ENCODE peak calls at places on chromosomes 12 and 14, in four cellular contexts. M is transverse colon, X is ovary, A is AG04450. E is an unnamed sample.

GRCh38 chr14:91957876-91958313 is 10.4 kb upstream of the FBLN5 start:
- DNase-seq in X (no peak), M (no peak), A (no peak), E (no peak)

GRCh38 chr12:127487031-127487430 is 779.9 kb upstream of the TMEM132C start:
- DNase-seq in A (no peak), X (no peak), M (no peak), E (no peak)

GRCh38 chr12:56900583-56900982 is 33.6 kb downstream of the SDR9C7 start:
- DNase-seq in A (no peak), M (no peak), X (no peak), E (no peak)

GRCh38 chr12:128531153-128531552 is 264.2 kb downstream of the TMEM132C start:
- DNase-seq in X (no peak), M (no peak), A (no peak), E (no peak)

GRCh38 chr12:62693291-62694040 is 226.8 kb downstream of the MON2 start:
- DNase-seq in X (no peak), A (no peak), M (no peak), E (no peak)

GRCh38 chr12:76032043-76032981 is 736 bp upstream of the PHLDA1 start:
- DNase-seq in M (peak), A (no peak), X (peak), E (peak)

GRCh38 chr12:29769162-29769820 is 14.5 kb downstream of the TMTC1 start:
- DNase-seq in X (peak), M (no peak), A (peak), E (no peak)

GRCh38 chr14:59739794-59740193 is 130.8 kb downstream of the RTN1 start:
- DNase-seq in A (no peak), X (no peak), M (no peak), E (no peak)

GRCh38 chr14:73786942-73787759 is 64.5 kb upstream of the PTGR2 start:
- DNase-seq in M (peak), A (no peak), X (peak), E (peak)

GRCh38 chr12:89731064-89731463 is 22.4 kb upstream of the ATP2B1 start:
- DNase-seq in M (no peak), A (no peak), X (no peak), E (no peak)

GRCh38 chr14:72613975-72614319 is 280.0 kb downstream of the DPF3 start:
- DNase-seq in M (no peak), A (no peak), X (no peak), E (no peak)

GRCh38 chr12:13100882-13101769 is 2.3 kb downstream of the GSG1 start:
- DNase-seq in A (peak), X (peak), M (peak), E (peak)

GRCh38 chr14:25042362-25043299 is 7.3 kb downstream of the STXBP6 start:
- DNase-seq in A (no peak), X (no peak), M (peak), E (no peak)

GRCh38 chr12:14621821-14622220 is 54.1 kb upstream of the PLBD1 start:
- DNase-seq in X (no peak), A (no peak), M (no peak), E (no peak)

GRCh38 chr14:99320105-99320572 is 48.1 kb upstream of the BCL11B start:
- DNase-seq in X (no peak), A (no peak), M (peak), E (peak)

GRCh38 chr12:112107728-112108447 is 695 bp downstream of the NAA25 start:
- DNase-seq in X (no peak), M (peak), A (no peak), E (no peak)

GRCh38 chr12:67819902-67820301 is 169.3 kb upstream of the IFNG-AS1 start:
- DNase-seq in M (no peak), A (no peak), X (no peak), E (no peak)

GRCh38 chr14:100783630-100784321 is 42.1 kb upstream of the MEG3 start:
- DNase-seq in A (no peak), M (no peak), X (no peak), E (no peak)

GRCh38 chr14:71754422-71755095 is 177.7 kb upstream of the RGS6 start:
- DNase-seq in M (no peak), X (no peak), A (no peak), E (no peak)

GRCh38 chr14:36605506-36605857 is 23.1 kb upstream of the NKX2-8 start:
- DNase-seq in M (no peak), X (no peak), A (no peak), E (no peak)

GRCh38 chr12:116529048-116529447 is 30.1 kb upstream of the MAP1LC3B2 start:
- DNase-seq in M (no peak), X (peak), A (no peak), E (no peak)

GRCh38 chr14:65224799-65225198 is 122.5 kb upstream of the MAX start:
- DNase-seq in A (no peak), X (no peak), M (no peak), E (no peak)

GRCh38 chr12:8045952-8046944 is 13.7 kb downstream of the FOXJ2 start:
- DNase-seq in A (peak), X (peak), M (peak), E (no peak)

GRCh38 chr14:51807355-51807754 is 53.1 kb upstream of the GNG2 start:
- DNase-seq in M (no peak), A (peak), X (no peak), E (no peak)

GRCh38 chr12:107843351-107844311 is 69.1 kb downstream of the ASCL4 start:
- DNase-seq in M (no peak), X (no peak), A (no peak), E (no peak)

GRCh38 chr12:114408881-114409795 is 3.2 kb upstream of the TBX5 start:
- DNase-seq in X (no peak), M (no peak), A (no peak), E (no peak)

GRCh38 chr12:31768046-31768445 is 39.2 kb upstream of the AMN1 start:
- DNase-seq in A (no peak), X (no peak), M (no peak), E (no peak)

GRCh38 chr14:21924479-21924878 is 250.9 kb upstream of the OR4E1 start:
- DNase-seq in X (no peak), M (peak), A (no peak), E (no peak)

GRCh38 chr12:94297325-94297724 is 148.9 kb downstream of the PLXNC1 start:
- DNase-seq in M (no peak), A (no peak), X (no peak), E (no peak)

GRCh38 chr14:81303258-81303935 is 82.6 kb upstream of the GTF2A1 start:
- DNase-seq in X (peak), A (no peak), M (peak), E (no peak)

GRCh38 chr12:31896514-31897039 is 62.6 kb upstream of the RESF1 start:
- DNase-seq in A (no peak), X (peak), M (peak), E (no peak)

GRCh38 chr14:97077253-97077653 is 280.1 kb downstream of the VRK1 start:
- DNase-seq in X (no peak), A (no peak), M (peak), E (no peak)

GRCh38 chr12:82527165-82527780 is 159.4 kb upstream of the TMTC2 start:
- DNase-seq in M (peak), X (no peak), A (peak), E (no peak)

GRCh38 chr14:87260460-87260859 is 732.5 kb downstream of the GALC start:
- DNase-seq in A (no peak), M (no peak), X (no peak), E (no peak)

GRCh38 chr12:96248532-96248931 is 54.4 kb downstream of the ELK3 start:
- DNase-seq in A (no peak), X (peak), M (no peak), E (no peak)

GRCh38 chr14:59482471-59483331 is 1.5 kb downstream of the L3HYPDH start:
- DNase-seq in X (peak), A (peak), M (peak), E (no peak)

GRCh38 chr12:26744042-26744626 is 88.9 kb downstream of the ITPR2 start:
- DNase-seq in M (no peak), X (no peak), A (no peak), E (no peak)

DNA sequence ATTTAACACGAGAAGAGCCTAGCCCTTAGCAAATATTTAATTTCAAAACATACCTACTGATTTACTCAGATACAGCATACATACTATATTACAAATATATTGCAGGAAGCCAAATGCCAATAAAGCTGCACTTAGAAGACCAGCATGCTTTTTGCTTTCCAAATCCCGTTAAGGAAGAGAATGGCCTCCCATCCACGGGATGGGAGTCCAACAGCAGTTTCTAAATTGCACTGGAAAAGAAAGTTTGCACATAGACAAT is 156.3 kb upstream of the FOXN3 start:
- DNase-seq in X (no peak), A (no peak), M (no peak), E (no peak)
- H3K4me3 ChIP-seq in X (no peak), A (no peak), M (no peak), E (no peak)

GRCh38 chr12:50574621-50575348 is 70.0 kb downstream of the DIP2B start:
- DNase-seq in A (no peak), M (no peak), X (no peak), E (no peak)
- H3K27ac ChIP-seq in A (peak), M (peak), X (peak), E (no peak)

DNA sequence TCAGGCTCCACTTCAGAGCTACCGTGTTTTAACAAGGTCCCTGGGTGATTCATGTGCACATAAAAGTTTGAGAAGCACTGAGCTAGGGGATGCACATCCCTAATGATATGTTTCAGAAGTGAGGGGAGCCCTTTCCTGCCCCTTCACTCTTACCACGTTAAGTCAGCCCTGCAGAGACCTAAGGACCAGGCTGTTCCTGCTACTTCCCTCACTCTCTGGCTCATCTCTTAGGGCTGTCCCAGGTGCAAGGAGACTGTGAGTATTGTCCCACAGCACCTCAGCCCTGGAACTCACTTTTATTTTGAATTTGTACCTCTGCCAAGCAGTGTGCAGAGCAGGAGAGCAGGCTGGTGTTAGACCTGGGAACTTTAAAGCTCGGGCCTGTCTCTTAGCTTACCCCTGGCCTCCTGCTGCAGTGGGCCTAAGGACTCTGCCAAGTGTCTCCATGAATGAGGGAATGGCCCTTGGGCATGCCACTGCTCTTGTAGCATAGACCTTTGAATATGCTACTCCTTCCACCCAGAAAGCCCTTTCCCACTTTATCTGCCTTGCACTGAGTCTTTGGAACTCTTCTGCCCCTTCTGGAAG is 11.0 kb upstream of the SUSD6 start:
- DNase-seq in M (no peak), X (no peak), A (no peak), E (no peak)
- TF ChIP-seq CTCF in M (no peak), X (no peak), A (no peak), E (no peak)

DNA sequence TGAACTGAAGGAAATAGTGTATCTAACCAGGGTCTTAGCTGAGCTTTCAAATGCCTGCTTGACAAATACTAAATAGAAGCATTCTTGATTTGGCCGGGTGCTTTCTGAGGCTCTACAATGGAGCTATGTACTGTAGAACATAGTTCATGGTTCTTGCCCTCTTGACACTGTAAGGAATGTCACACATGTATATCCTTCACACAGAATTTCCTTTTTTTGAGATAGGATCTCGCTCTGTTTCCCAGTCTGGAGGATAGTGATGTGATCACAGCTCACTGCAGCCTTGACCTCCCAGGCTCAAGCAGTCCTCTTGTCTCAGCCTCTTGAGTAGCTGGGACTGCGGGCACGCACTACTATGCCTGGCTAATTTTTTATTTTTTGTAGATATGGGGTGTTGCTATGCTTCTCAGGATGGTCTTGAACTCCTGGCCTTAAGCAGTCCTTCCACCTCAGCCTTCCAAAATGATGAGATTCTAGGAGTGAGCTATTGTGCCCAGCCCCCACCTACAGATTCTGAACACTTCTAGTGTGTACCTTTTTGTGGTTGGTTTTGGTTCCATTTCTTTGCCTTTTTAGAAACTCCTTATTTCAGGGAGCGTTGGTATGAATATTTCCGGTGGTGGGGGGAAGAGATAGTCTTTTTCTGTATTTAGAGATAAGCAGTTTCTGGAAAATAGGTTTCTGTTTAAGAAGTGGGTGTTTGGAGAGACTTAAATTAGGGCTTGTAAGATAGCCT is 4.2 kb downstream of the MLXIP start:
- DNase-seq in M (no peak), A (no peak), X (no peak), E (no peak)
- H3K4me3 ChIP-seq in M (peak), A (no peak), X (no peak), E (peak)

GRCh38 chr12:101276433-101276832 is 3.5 kb upstream of the UTP20 start:
- DNase-seq in X (no peak), M (no peak), A (no peak), E (no peak)

GRCh38 chr12:101277443-101277842 is 2.5 kb upstream of the UTP20 start:
- DNase-seq in X (no peak), M (no peak), A (no peak), E (no peak)

GRCh38 chr12:101280006-101280505 is at the start of gene UTP20:
- DNase-seq in A (peak), X (peak), M (peak), E (peak)
- H3K27ac ChIP-seq in A (no peak), X (no peak), M (peak), E (no peak)

GRCh38 chr14:67619446-67620216 is at the start of gene ARG2:
- DNase-seq in M (peak), A (peak), X (peak), E (peak)
- TF ChIP-seq CTCF in M (no peak), A (no peak), X (no peak), E (no peak)

E was measured in coronary artery.